ENCODE peak calls at places on chromosomes 2 and 18, in five cellular contexts. B, G, N, W and F are unnamed samples.

GRCh38 chr2:38751847-38752410 is 768 bp upstream of the SRSF7 start:
- DNase-seq in W (no peak), G (no peak), B (no peak), N (peak; percentile 68), F (no peak)

GRCh38 chr18:52090005-52090404 is 250.0 kb upstream of the DCC start:
- DNase-seq in N (no peak), G (no peak), W (no peak), B (no peak), F (no peak)

GRCh38 chr2:45685299-45685698 is 33.8 kb downstream of the PRKCE start:
- DNase-seq in G (no peak), W (no peak), N (no peak), B (no peak), F (no peak)

GRCh38 chr18:45821667-45822066 is 3.8 kb upstream of the SIGLEC15 start:
- DNase-seq in G (no peak), B (no peak), N (no peak), W (no peak), F (no peak)

GRCh38 chr2:65277791-65278449 is 50.3 kb downstream of the ACTR2 start:
- DNase-seq in B (no peak), N (peak; percentile 57), W (no peak), G (no peak), F (peak; percentile 61)

GRCh38 chr2:45849491-45850283 is 198.2 kb downstream of the PRKCE start:
- DNase-seq in W (no peak), B (no peak), G (no peak), N (peak; percentile 94), F (peak; percentile 79)

GRCh38 chr2:182636694-182637093 is 79.4 kb upstream of the DNAJC10 start:
- DNase-seq in W (no peak), B (peak; percentile 28), N (no peak), G (no peak), F (no peak)

GRCh38 chr2:164066095-164066494 is 330.3 kb upstream of the FIGN start:
- DNase-seq in N (no peak), G (no peak), B (no peak), W (no peak), F (no peak)